ENCODE peak calls at places on chromosomes 13 and 19, in six cellular contexts. One of them, this sample, is unnamed. For H3K36me3, the result is how much of the 10 kb centered on the place peaks cover.

GRCh38 chr19:28118235-28118634 is 1094.7 kb downstream of the UQCRFS1 start:
- DNase-seq in effector memory CD4-positive, alpha-beta T cell: no peak
- DNase-seq in neuronal stem cell: no peak
- DNase-seq in stomach: no peak
- DNase-seq in GM23338: no peak
- DNase-seq in Caco-2: no peak
- DNase-seq in this sample: no peak

GRCh38 chr19:35901854-35902661 is at the start of gene HCST:
- DNase-seq in effector memory CD4-positive, alpha-beta T cell: peak
- DNase-seq in neuronal stem cell: no peak
- DNase-seq in stomach: no peak
- DNase-seq in GM23338: no peak
- DNase-seq in Caco-2: no peak
- DNase-seq in this sample: no peak

GRCh38 chr13:100573121-100573520 is 15.5 kb downstream of the GGACT start:
- DNase-seq in effector memory CD4-positive, alpha-beta T cell: peak
- DNase-seq in neuronal stem cell: peak
- DNase-seq in stomach: peak
- DNase-seq in GM23338: peak
- DNase-seq in Caco-2: peak
- DNase-seq in this sample: no peak

GRCh38 chr19:45876411-45877197 is 9.3 kb downstream of the IRF2BP1 start:
- DNase-seq in effector memory CD4-positive, alpha-beta T cell: no peak
- DNase-seq in neuronal stem cell: no peak
- DNase-seq in stomach: peak
- DNase-seq in GM23338: peak
- DNase-seq in Caco-2: no peak
- DNase-seq in this sample: no peak

GRCh38 chr19:50552540-50552939 is 15.7 kb downstream of the LRRC4B start:
- DNase-seq in effector memory CD4-positive, alpha-beta T cell: no peak
- DNase-seq in neuronal stem cell: no peak
- DNase-seq in stomach: no peak
- DNase-seq in GM23338: no peak
- DNase-seq in Caco-2: no peak
- DNase-seq in this sample: no peak

GRCh38 chr19:3746371-3747056 is 15.0 kb downstream of the APBA3 start:
- DNase-seq in effector memory CD4-positive, alpha-beta T cell: no peak
- DNase-seq in neuronal stem cell: no peak
- DNase-seq in stomach: no peak
- DNase-seq in GM23338: no peak
- DNase-seq in Caco-2: no peak
- DNase-seq in this sample: no peak

GRCh38 chr19:5434970-5435641 is 20.1 kb upstream of the ZNRF4 start:
- DNase-seq in effector memory CD4-positive, alpha-beta T cell: no peak
- DNase-seq in neuronal stem cell: no peak
- DNase-seq in stomach: no peak
- DNase-seq in GM23338: no peak
- DNase-seq in Caco-2: no peak
- DNase-seq in this sample: no peak

GRCh38 chr13:98824376-98825160 is 72.1 kb upstream of the SLC15A1 start:
- DNase-seq in effector memory CD4-positive, alpha-beta T cell: no peak
- DNase-seq in neuronal stem cell: no peak
- DNase-seq in stomach: no peak
- DNase-seq in GM23338: no peak
- DNase-seq in Caco-2: no peak
- DNase-seq in this sample: no peak

GRCh38 chr19:39411832-39412099 is 703 bp upstream of the PLEKHG2 start:
- DNase-seq in effector memory CD4-positive, alpha-beta T cell: peak
- DNase-seq in neuronal stem cell: peak
- DNase-seq in stomach: peak
- DNase-seq in GM23338: peak
- DNase-seq in Caco-2: peak
- DNase-seq in this sample: no peak

GRCh38 chr13:63901630-63902029 is 2486.0 kb upstream of the PCDH20 start:
- DNase-seq in effector memory CD4-positive, alpha-beta T cell: no peak
- DNase-seq in neuronal stem cell: no peak
- DNase-seq in stomach: no peak
- DNase-seq in GM23338: peak
- DNase-seq in Caco-2: no peak
- DNase-seq in this sample: no peak

GRCh38 chr19:16025108-16026101 is 50.9 kb upstream of the TPM4 start:
- DNase-seq in effector memory CD4-positive, alpha-beta T cell: no peak
- DNase-seq in neuronal stem cell: no peak
- DNase-seq in stomach: peak
- DNase-seq in GM23338: peak
- DNase-seq in Caco-2: peak
- DNase-seq in this sample: peak

GRCh38 chr13:40539954-40540706 is 126.3 kb downstream of the FOXO1 start:
- DNase-seq in effector memory CD4-positive, alpha-beta T cell: no peak
- DNase-seq in neuronal stem cell: peak
- DNase-seq in stomach: no peak
- DNase-seq in GM23338: peak
- DNase-seq in Caco-2: peak
- DNase-seq in this sample: no peak

GRCh38 chr13:45367358-45367757 is 26.4 kb upstream of the TPT1 start:
- DNase-seq in effector memory CD4-positive, alpha-beta T cell: peak
- DNase-seq in neuronal stem cell: no peak
- DNase-seq in stomach: peak
- DNase-seq in GM23338: peak
- DNase-seq in Caco-2: peak
- DNase-seq in this sample: peak

GRCh38 chr19:55585658-55586339 is 5.2 kb upstream of the ZNF579 start:
- DNase-seq in effector memory CD4-positive, alpha-beta T cell: peak
- DNase-seq in neuronal stem cell: peak
- DNase-seq in stomach: peak
- DNase-seq in GM23338: peak
- DNase-seq in Caco-2: peak
- DNase-seq in this sample: no peak

GRCh38 chr19:3234800-3235199 is 10.3 kb downstream of the CELF5 start:
- DNase-seq in effector memory CD4-positive, alpha-beta T cell: no peak
- DNase-seq in neuronal stem cell: no peak
- DNase-seq in stomach: no peak
- DNase-seq in GM23338: peak
- DNase-seq in Caco-2: no peak
- DNase-seq in this sample: no peak

GRCh38 chr13:45851171-45851889 is at the start of gene SIAH3:
- DNase-seq in effector memory CD4-positive, alpha-beta T cell: no peak
- DNase-seq in neuronal stem cell: no peak
- DNase-seq in stomach: no peak
- DNase-seq in GM23338: peak
- DNase-seq in Caco-2: no peak
- DNase-seq in this sample: no peak

GRCh38 chr19:48991823-48992570 is 1.1 kb downstream of the GYS1 start:
- DNase-seq in effector memory CD4-positive, alpha-beta T cell: no peak
- DNase-seq in neuronal stem cell: no peak
- DNase-seq in stomach: peak
- DNase-seq in GM23338: peak
- DNase-seq in Caco-2: peak
- DNase-seq in this sample: no peak

GRCh38 chr19:42092350-42092749 is 16.4 kb downstream of the ZNF574 start:
- DNase-seq in effector memory CD4-positive, alpha-beta T cell: no peak
- DNase-seq in neuronal stem cell: no peak
- DNase-seq in stomach: peak
- DNase-seq in GM23338: peak
- DNase-seq in Caco-2: no peak
- DNase-seq in this sample: no peak

GRCh38 chr19:1904385-1905070 is 671 bp upstream of the ADAT3 start:
- DNase-seq in effector memory CD4-positive, alpha-beta T cell: no peak
- DNase-seq in neuronal stem cell: peak
- DNase-seq in stomach: peak
- DNase-seq in GM23338: peak
- DNase-seq in Caco-2: peak
- DNase-seq in this sample: no peak

GRCh38 chr13:76856141-76856571 is 30.0 kb downstream of the KCTD12 start:
- DNase-seq in effector memory CD4-positive, alpha-beta T cell: no peak
- DNase-seq in neuronal stem cell: no peak
- DNase-seq in stomach: no peak
- DNase-seq in GM23338: no peak
- DNase-seq in Caco-2: no peak
- DNase-seq in this sample: peak

GRCh38 chr13:99756281-99756680 is 215.3 kb downstream of the ZIC5 start:
- DNase-seq in effector memory CD4-positive, alpha-beta T cell: no peak
- DNase-seq in neuronal stem cell: no peak
- DNase-seq in stomach: no peak
- DNase-seq in GM23338: no peak
- DNase-seq in Caco-2: no peak
- DNase-seq in this sample: no peak

GRCh38 chr13:47299316-47299715 is 402.5 kb upstream of the HTR2A start:
- DNase-seq in effector memory CD4-positive, alpha-beta T cell: no peak
- DNase-seq in neuronal stem cell: no peak
- DNase-seq in stomach: no peak
- DNase-seq in GM23338: no peak
- DNase-seq in Caco-2: no peak
- DNase-seq in this sample: no peak

GRCh38 chr13:76884167-76884566 is 2.0 kb downstream of the KCTD12 start:
- DNase-seq in effector memory CD4-positive, alpha-beta T cell: no peak
- DNase-seq in neuronal stem cell: no peak
- DNase-seq in stomach: peak
- DNase-seq in GM23338: peak
- DNase-seq in Caco-2: no peak
- DNase-seq in this sample: no peak

GRCh38 chr19:32876919-32877285 is 7.3 kb upstream of the SLC7A9 start:
- DNase-seq in effector memory CD4-positive, alpha-beta T cell: no peak
- DNase-seq in neuronal stem cell: no peak
- DNase-seq in stomach: no peak
- DNase-seq in GM23338: no peak
- DNase-seq in Caco-2: no peak
- DNase-seq in this sample: no peak

GRCh38 chr13:51675385-51675784 is 91.1 kb downstream of the WDFY2 start:
- DNase-seq in effector memory CD4-positive, alpha-beta T cell: no peak
- DNase-seq in neuronal stem cell: no peak
- DNase-seq in stomach: no peak
- DNase-seq in GM23338: no peak
- DNase-seq in Caco-2: no peak
- DNase-seq in this sample: no peak

GRCh38 chr19:47097396-47098217 is 16.0 kb downstream of the ZC3H4 start:
- DNase-seq in effector memory CD4-positive, alpha-beta T cell: no peak
- DNase-seq in neuronal stem cell: no peak
- DNase-seq in stomach: peak
- DNase-seq in GM23338: no peak
- DNase-seq in Caco-2: no peak
- DNase-seq in this sample: no peak

GRCh38 chr19:47099576-47100050 is 14.0 kb downstream of the ZC3H4 start:
- DNase-seq in effector memory CD4-positive, alpha-beta T cell: no peak
- DNase-seq in neuronal stem cell: no peak
- DNase-seq in stomach: no peak
- DNase-seq in GM23338: no peak
- DNase-seq in Caco-2: no peak
- DNase-seq in this sample: no peak

GRCh38 chr19:47098608-47099007 is 15.0 kb downstream of the ZC3H4 start:
- DNase-seq in effector memory CD4-positive, alpha-beta T cell: no peak
- DNase-seq in neuronal stem cell: no peak
- DNase-seq in stomach: no peak
- DNase-seq in GM23338: no peak
- DNase-seq in Caco-2: no peak
- DNase-seq in this sample: no peak

GRCh38 chr19:47102561-47103135 is 10.9 kb downstream of the ZC3H4 start:
- DNase-seq in effector memory CD4-positive, alpha-beta T cell: no peak
- DNase-seq in neuronal stem cell: no peak
- DNase-seq in stomach: no peak
- DNase-seq in GM23338: no peak
- DNase-seq in Caco-2: no peak
- DNase-seq in this sample: no peak

DNA sequence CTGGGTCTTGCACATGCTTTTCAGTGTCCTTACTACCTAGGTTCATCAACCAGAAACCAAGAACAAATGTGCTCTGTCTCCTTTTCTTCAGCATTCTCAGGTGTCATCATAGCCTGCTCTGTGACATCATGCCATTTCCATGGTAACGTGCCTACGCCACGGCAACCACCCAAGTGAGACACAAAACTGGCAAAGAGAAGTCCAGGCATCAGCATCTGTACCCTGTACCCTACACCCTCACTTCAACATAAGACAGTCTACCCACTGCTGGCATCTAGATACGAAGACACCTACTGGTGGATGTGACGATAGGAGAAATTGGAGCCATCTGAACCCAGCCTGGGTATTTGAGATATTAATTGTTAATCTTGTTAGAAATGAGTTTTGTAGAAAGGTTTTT is 13.3 kb downstream of the ZC3H4 start:
- DNase-seq in effector memory CD4-positive, alpha-beta T cell: no peak
- DNase-seq in neuronal stem cell: no peak
- DNase-seq in stomach: no peak
- DNase-seq in GM23338: no peak
- DNase-seq in Caco-2: no peak
- DNase-seq in this sample: no peak
- H3K36me3 ChIP-seq in effector memory CD4-positive, alpha-beta T cell: under half
- H3K36me3 ChIP-seq in neuronal stem cell: under half
- H3K36me3 ChIP-seq in stomach: under half
- H3K36me3 ChIP-seq in GM23338: under half
- H3K36me3 ChIP-seq in Caco-2: under half
- H3K36me3 ChIP-seq in this sample: under half

GRCh38 chr19:7629347-7630054 is at the start of the genes PET100 and XAB2:
- DNase-seq in effector memory CD4-positive, alpha-beta T cell: peak
- DNase-seq in neuronal stem cell: peak
- DNase-seq in stomach: peak
- DNase-seq in GM23338: peak
- DNase-seq in Caco-2: peak
- DNase-seq in this sample: peak
- H3K36me3 ChIP-seq in effector memory CD4-positive, alpha-beta T cell: under half
- H3K36me3 ChIP-seq in neuronal stem cell: under half
- H3K36me3 ChIP-seq in stomach: under half
- H3K36me3 ChIP-seq in GM23338: under half
- H3K36me3 ChIP-seq in Caco-2: under half
- H3K36me3 ChIP-seq in this sample: under half

GRCh38 chr19:10683064-10683426 is 18.2 kb upstream of the QTRT1 start:
- DNase-seq in effector memory CD4-positive, alpha-beta T cell: no peak
- DNase-seq in neuronal stem cell: no peak
- DNase-seq in stomach: no peak
- DNase-seq in GM23338: no peak
- DNase-seq in Caco-2: no peak
- DNase-seq in this sample: no peak

GRCh38 chr19:10682397-10683063 is 18.7 kb upstream of the QTRT1 start:
- DNase-seq in effector memory CD4-positive, alpha-beta T cell: no peak
- DNase-seq in neuronal stem cell: no peak
- DNase-seq in stomach: no peak
- DNase-seq in GM23338: no peak
- DNase-seq in Caco-2: no peak
- DNase-seq in this sample: no peak

GRCh38 chr19:10680545-10681135 is 20.6 kb upstream of the QTRT1 start:
- DNase-seq in effector memory CD4-positive, alpha-beta T cell: no peak
- DNase-seq in neuronal stem cell: no peak
- DNase-seq in stomach: no peak
- DNase-seq in GM23338: no peak
- DNase-seq in Caco-2: no peak
- DNase-seq in this sample: no peak

GRCh38 chr19:10679743-10680142 is 21.5 kb upstream of the QTRT1 start:
- DNase-seq in effector memory CD4-positive, alpha-beta T cell: no peak
- DNase-seq in neuronal stem cell: no peak
- DNase-seq in stomach: no peak
- DNase-seq in GM23338: no peak
- DNase-seq in Caco-2: no peak
- DNase-seq in this sample: no peak

GRCh38 chr19:10681658-10682057 is 19.6 kb upstream of the QTRT1 start:
- DNase-seq in effector memory CD4-positive, alpha-beta T cell: no peak
- DNase-seq in neuronal stem cell: no peak
- DNase-seq in stomach: no peak
- DNase-seq in GM23338: no peak
- DNase-seq in Caco-2: no peak
- DNase-seq in this sample: no peak
- H3K36me3 ChIP-seq in effector memory CD4-positive, alpha-beta T cell: half or more
- H3K36me3 ChIP-seq in neuronal stem cell: half or more
- H3K36me3 ChIP-seq in stomach: half or more
- H3K36me3 ChIP-seq in GM23338: half or more
- H3K36me3 ChIP-seq in Caco-2: under half
- H3K36me3 ChIP-seq in this sample: half or more

GRCh38 chr19:7612282-7613274 is 16.8 kb downstream of the XAB2 start:
- DNase-seq in effector memory CD4-positive, alpha-beta T cell: no peak
- DNase-seq in neuronal stem cell: no peak
- DNase-seq in stomach: no peak
- DNase-seq in GM23338: no peak
- DNase-seq in Caco-2: no peak
- DNase-seq in this sample: peak
- H3K36me3 ChIP-seq in effector memory CD4-positive, alpha-beta T cell: under half
- H3K36me3 ChIP-seq in neuronal stem cell: under half
- H3K36me3 ChIP-seq in stomach: half or more
- H3K36me3 ChIP-seq in GM23338: under half
- H3K36me3 ChIP-seq in Caco-2: under half
- H3K36me3 ChIP-seq in this sample: under half

This sample was measured in RWPE2.